ENCODE peak calls at places on chromosomes 6 and 20, in nine cellular contexts. Y, S, J, H, D, Z, K, M and W are unnamed samples.
A peak's percentile ranks its signal among the peaks of the same experiment; 100 is the strongest.

GRCh38 chr6:160457843-160458242 is 109.7 kb downstream of the SLC22A3 start:
- DNase-seq in H (no peak), K (no peak), J (no peak), D (no peak), Y (no peak), M (no peak), Z (no peak), S (no peak), W (no peak)

GRCh38 chr20:31652917-31653385 is 15.2 kb downstream of the COX4I2 start:
- DNase-seq in M (peak; percentile 20), K (no peak), D (no peak), Y (no peak), Z (no peak), H (no peak), S (peak; percentile 60), J (peak; percentile 20), W (no peak)

GRCh38 chr20:62771396-62772102 is 24.7 kb upstream of the MRGBP start:
- DNase-seq in M (no peak), D (no peak), S (no peak), Z (no peak), H (no peak), Y (no peak), K (no peak), J (no peak), W (no peak)

GRCh38 chr6:15938086-15938485 is 190.8 kb upstream of the MYLIP start:
- DNase-seq in S (no peak), D (no peak), H (no peak), J (no peak), M (no peak), K (no peak), Z (no peak), Y (no peak), W (no peak)

GRCh38 chr20:25525857-25526256 is 59.5 kb downstream of the NINL start:
- DNase-seq in Y (no peak), S (peak; percentile 95), Z (no peak), H (no peak), M (peak; percentile 94), J (no peak), K (no peak), D (no peak), W (no peak)

GRCh38 chr6:108621117-108621516 is 60.4 kb downstream of the FOXO3 start:
- DNase-seq in H (peak; percentile 21), J (peak; percentile 34), S (peak; percentile 96), D (no peak), Z (no peak), Y (no peak), K (no peak), M (peak; percentile 83), W (no peak)

GRCh38 chr20:5859611-5860010 is 90.7 kb downstream of the TRMT6 start:
- DNase-seq in Z (no peak), H (no peak), M (peak; percentile 26), S (peak; percentile 43), D (no peak), Y (no peak), K (no peak), J (no peak), W (no peak)

GRCh38 chr6:27591660-27592059 is 118.8 kb upstream of the ZNF184 start:
- DNase-seq in J (peak; percentile 32), H (no peak), M (peak; percentile 65), Z (no peak), D (no peak), S (peak; percentile 32), Y (peak; percentile 53), K (peak; percentile 29), W (peak; percentile 74)

GRCh38 chr6:160032538-160032937 is 63.7 kb downstream of the IGF2R start:
- DNase-seq in Y (no peak), K (no peak), J (no peak), H (no peak), Z (no peak), M (no peak), S (no peak), D (no peak), W (no peak)

GRCh38 chr20:41746635-41747034 is 128.5 kb upstream of the CHD6 start:
- DNase-seq in Z (no peak), S (no peak), J (no peak), M (no peak), Y (no peak), H (no peak), K (no peak), D (no peak), W (no peak)

GRCh38 chr6:41208439-41209106 is 7.6 kb upstream of the TREML2 start:
- DNase-seq in J (no peak), Z (no peak), S (no peak), M (no peak), K (no peak), Y (no peak), D (no peak), H (no peak), W (no peak)

GRCh38 chr6:16511723-16512584 is 249.3 kb downstream of the ATXN1 start:
- DNase-seq in K (no peak), S (no peak), M (peak; percentile 58), Y (no peak), Z (peak; percentile 47), J (peak; percentile 50), D (no peak), H (no peak), W (peak; percentile 36)

GRCh38 chr6:37732688-37733087 is 35.0 kb upstream of the MDGA1 start:
- DNase-seq in Y (no peak), H (no peak), Z (no peak), M (no peak), J (no peak), S (no peak), K (peak; percentile 42), D (no peak), W (no peak)

GRCh38 chr6:2853766-2854393 is 12.2 kb upstream of the SERPINB1 start:
- DNase-seq in Y (peak; percentile 86), K (peak; percentile 49), J (peak; percentile 85), Z (peak; percentile 76), H (no peak), D (peak; percentile 46), S (peak; percentile 82), M (peak; percentile 63), W (peak; percentile 73)

GRCh38 chr6:54802775-54803631 is 43.6 kb upstream of the FAM83B start:
- DNase-seq in Z (no peak), M (peak; percentile 70), K (peak; percentile 13), Y (no peak), H (no peak), D (no peak), S (peak; percentile 23), J (no peak), W (no peak)

GRCh38 chr6:63887011-63887751 is 251.6 kb downstream of the PHF3 start:
- DNase-seq in H (no peak), Z (no peak), M (no peak), J (no peak), S (no peak), D (no peak), K (no peak), Y (no peak), W (no peak)

GRCh38 chr6:17972978-17973622 is 14.3 kb downstream of the KIF13A start:
- DNase-seq in J (no peak), S (no peak), D (no peak), M (no peak), Z (no peak), H (no peak), Y (no peak), K (no peak), W (no peak)

GRCh38 chr6:32152414-32153251 is 894 bp upstream of the PRRT1 start:
- DNase-seq in D (no peak), S (peak; percentile 33), J (peak; percentile 30), Y (no peak), Z (no peak), K (no peak), M (peak; percentile 38), H (no peak), W (peak; percentile 57)

GRCh38 chr6:12009904-12010634 is 2.0 kb upstream of the HIVEP1 start:
- DNase-seq in M (no peak), H (no peak), Z (no peak), D (no peak), S (peak; percentile 31), Y (no peak), J (peak; percentile 78), K (no peak), W (no peak)

GRCh38 chr6:137978252-137978896 is 111.3 kb downstream of the TNFAIP3 start:
- DNase-seq in Z (no peak), K (no peak), H (no peak), M (peak; percentile 85), S (no peak), J (no peak), D (no peak), Y (no peak), W (peak; percentile 40)

GRCh38 chr20:54713727-54714126 is 238.3 kb downstream of the DOK5 start:
- DNase-seq in M (no peak), Z (no peak), J (no peak), H (no peak), S (no peak), Y (no peak), D (no peak), K (no peak), W (no peak)

GRCh38 chr20:50468378-50468798 is 41.8 kb upstream of the PTPN1 start:
- DNase-seq in D (no peak), S (no peak), J (no peak), M (no peak), Y (no peak), H (no peak), Z (no peak), K (no peak), W (no peak)

GRCh38 chr6:40042232-40042631 is 108.0 kb upstream of the MOCS1 start:
- DNase-seq in Z (no peak), J (no peak), D (no peak), H (no peak), M (peak; percentile 58), S (no peak), Y (no peak), K (no peak), W (no peak)

GRCh38 chr6:127347188-127347587 is 3.8 kb upstream of the ECHDC1 start:
- DNase-seq in K (no peak), H (no peak), M (peak; percentile 87), S (no peak), Y (no peak), Z (no peak), D (no peak), J (no peak), W (no peak)

GRCh38 chr6:52221302-52221701 is 23.0 kb downstream of the IL17F start:
- DNase-seq in Y (no peak), H (no peak), Z (no peak), K (no peak), D (no peak), M (no peak), J (no peak), S (no peak), W (no peak)

GRCh38 chr20:50338479-50339195 is 148.0 kb downstream of the CEBPB start:
- DNase-seq in K (peak; percentile 69), S (no peak), H (peak; percentile 23), D (no peak), Z (peak; percentile 23), J (no peak), M (no peak), Y (no peak), W (peak; percentile 69)

GRCh38 chr20:61114776-61115175 is 137.3 kb upstream of the CDH4 start:
- DNase-seq in H (no peak), M (no peak), Y (no peak), J (no peak), S (no peak), D (no peak), Z (no peak), K (no peak), W (no peak)

GRCh38 chr20:26276811-26277210 is 580.2 kb upstream of the ZNF337 start:
- DNase-seq in J (no peak), M (peak; percentile 1), Y (no peak), K (peak; percentile 14), S (peak; percentile 2), D (no peak), Z (no peak), H (no peak), W (peak; percentile 43)

GRCh38 chr20:2986466-2986865 is 57.0 kb upstream of the GNRH2 start:
- DNase-seq in D (no peak), M (peak; percentile 91), S (peak; percentile 73), H (no peak), J (no peak), Y (no peak), Z (no peak), K (no peak), W (no peak)